ENCODE peak calls at places on chromosomes 7 and 10, in five cellular contexts. N is mucosa of descending colon, Q is brain microvascular endothelial cell, B is endodermal cell, T is lower lobe of right lung. R is an unnamed sample.

GRCh38 chr7:130697791-130698190 is 11.4 kb upstream of the TSGA13 start:
- DNase-seq in T (no peak), N (no peak), B (no peak), Q (no peak), R (no peak)

GRCh38 chr7:130366561-130366960 is 13.7 kb upstream of the CPA1 start:
- DNase-seq in N (no peak), Q (no peak), B (no peak), T (no peak), R (peak)

GRCh38 chr10:61992683-61993629 is 91.5 kb downstream of the ARID5B start:
- DNase-seq in T (peak), B (no peak), N (no peak), Q (peak), R (no peak)

GRCh38 chr7:87058739-87059524 is 522 bp downstream of the ELAPOR2 start:
- DNase-seq in Q (no peak), B (peak), N (peak), T (peak), R (peak)

GRCh38 chr7:117152213-117153007 is 170.4 kb downstream of the WNT2 start:
- DNase-seq in B (no peak), T (no peak), N (no peak), Q (no peak), R (no peak)

GRCh38 chr7:50394315-50394714 is 55.8 kb downstream of the FIGNL1 start:
- DNase-seq in N (no peak), Q (no peak), T (no peak), B (no peak), R (no peak)

GRCh38 chr7:67616517-67616916 is 619.9 kb downstream of the TYW1 start:
- DNase-seq in T (no peak), B (no peak), Q (no peak), N (no peak), R (no peak)

GRCh38 chr7:98378210-98378819 is 22.6 kb downstream of the BAIAP2L1 start:
- DNase-seq in Q (no peak), N (no peak), B (no peak), T (no peak), R (no peak)

GRCh38 chr10:50361946-50362345 is 110.6 kb upstream of the ASAH2 start:
- DNase-seq in B (no peak), N (no peak), Q (no peak), T (no peak), R (no peak)

GRCh38 chr10:115706482-115707076 is 566.4 kb downstream of the GFRA1 start:
- DNase-seq in T (no peak), Q (peak), B (no peak), N (no peak), R (no peak)

GRCh38 chr10:86167101-86167761 is 199.4 kb downstream of the GRID1 start:
- DNase-seq in N (no peak), Q (no peak), B (no peak), T (no peak), R (no peak)

GRCh38 chr7:36155811-36156361 is 2.8 kb downstream of the EEPD1 start:
- DNase-seq in B (peak), N (peak), T (no peak), Q (no peak), R (no peak)

GRCh38 chr10:72320676-72321247 is 34.0 kb downstream of the DNAJB12 start:
- DNase-seq in B (peak), Q (peak), T (peak), N (peak), R (peak)

GRCh38 chr10:78579995-78580394 is 488.8 kb upstream of the ZMIZ1 start:
- DNase-seq in Q (no peak), T (no peak), B (no peak), N (peak), R (no peak)

GRCh38 chr7:94511763-94512162 is 2.2 kb downstream of the CASD1 start:
- DNase-seq in B (no peak), N (no peak), Q (peak), T (no peak), R (no peak)

DNA sequence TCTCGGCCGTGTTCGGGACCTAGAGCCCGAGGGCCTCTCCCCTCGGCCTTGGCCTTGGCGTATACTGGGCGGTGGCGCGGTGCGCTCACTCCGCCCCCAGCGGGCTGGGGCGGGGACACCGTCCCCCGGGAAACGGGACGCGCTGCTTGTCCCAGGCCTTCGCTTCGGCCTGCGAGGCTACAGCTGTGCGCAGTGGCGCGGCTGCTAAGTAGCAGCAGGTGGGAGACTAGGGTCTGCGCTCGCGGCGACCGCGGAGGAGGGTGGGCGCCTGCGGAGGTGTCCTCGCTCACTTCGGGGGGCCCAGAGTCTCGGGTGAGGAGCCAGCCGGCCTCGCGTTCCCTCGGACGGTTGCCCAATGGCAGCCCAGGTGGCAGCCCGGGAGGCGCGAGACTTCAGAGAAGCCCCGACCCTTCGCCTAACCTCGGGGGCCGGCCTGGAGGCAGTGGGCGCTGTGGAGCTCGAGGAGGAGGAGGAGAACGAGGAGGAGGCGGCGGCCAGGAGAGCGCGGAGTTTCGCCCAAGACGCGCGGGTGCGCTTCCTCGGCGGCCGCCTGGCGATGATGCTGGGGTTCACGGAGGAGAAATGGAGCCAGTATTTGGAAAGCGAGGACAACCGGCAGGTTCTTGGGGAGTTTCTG is at the start of gene DNAH11:
- DNase-seq in N (peak), B (peak), Q (no peak), T (peak), R (peak)
- H3K4me3 ChIP-seq in N (no peak), B (peak), Q (peak), T (peak), R (peak)

GRCh38 chr10:80200687-80201086 is 4.7 kb downstream of the ANXA11 start:
- DNase-seq in B (no peak), N (no peak), T (no peak), Q (no peak), R (no peak)

GRCh38 chr10:80202934-80203834 is 2.2 kb downstream of the ANXA11 start:
- DNase-seq in Q (peak), N (peak), T (peak), B (peak), R (peak)

GRCh38 chr10:80200259-80200658 is 5.1 kb downstream of the ANXA11 start:
- DNase-seq in B (no peak), Q (no peak), T (no peak), N (no peak), R (no peak)

GRCh38 chr10:80199828-80200227 is 5.5 kb downstream of the ANXA11 start:
- DNase-seq in Q (peak), N (no peak), T (no peak), B (peak), R (peak)

DNA sequence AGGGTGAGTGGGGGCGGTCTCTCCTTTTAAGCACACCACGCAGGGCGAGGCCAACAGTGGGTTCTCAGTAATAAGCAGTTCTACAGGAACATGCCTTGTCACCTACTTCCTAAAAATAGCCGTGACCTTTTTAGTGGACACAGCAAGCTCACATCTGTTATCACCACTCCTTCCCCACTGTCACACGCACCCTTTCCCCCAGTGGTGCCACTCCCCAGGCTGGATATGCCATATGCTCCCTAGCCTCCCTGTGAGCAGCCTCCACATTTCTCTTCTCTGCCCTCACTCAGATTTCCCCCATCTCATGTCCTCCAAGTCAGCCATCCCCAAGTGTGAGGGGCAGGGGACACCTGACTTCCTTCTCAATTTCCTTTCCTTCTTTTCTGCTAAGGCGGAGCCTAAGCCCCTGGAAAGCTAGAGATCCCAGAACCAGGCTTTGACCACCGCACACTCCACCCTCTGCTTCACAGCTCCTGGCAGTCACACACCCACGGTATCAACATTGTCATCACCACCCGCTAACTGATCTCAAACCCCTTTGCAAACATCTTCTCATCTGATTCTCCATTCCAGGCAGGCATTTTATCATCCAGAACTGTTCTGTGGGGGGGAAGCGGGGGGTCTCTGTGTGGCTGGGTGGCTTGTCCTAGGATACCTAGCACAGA is 3.6 kb downstream of the ANXA11 start:
- DNase-seq in Q (no peak), B (no peak), T (peak), N (no peak), R (no peak)
- H3K4me3 ChIP-seq in Q (no peak), B (no peak), T (no peak), N (no peak), R (no peak)

GRCh38 chr10:22316286-22317120 is at the start of gene COMMD3:
- DNase-seq in Q (peak), B (peak), T (peak), N (peak), R (peak)

GRCh38 chr10:22318772-22319171 is 2.1 kb upstream of the BMI1 start:
- DNase-seq in N (no peak), B (no peak), Q (no peak), T (no peak), R (no peak)

GRCh38 chr10:22317121-22317370 is 858 bp downstream of the COMMD3 start:
- DNase-seq in N (no peak), T (no peak), Q (no peak), B (no peak), R (no peak)

GRCh38 chr10:22319559-22320558 is 1.0 kb upstream of the BMI1 start:
- DNase-seq in T (no peak), N (no peak), B (no peak), Q (no peak), R (no peak)

DNA sequence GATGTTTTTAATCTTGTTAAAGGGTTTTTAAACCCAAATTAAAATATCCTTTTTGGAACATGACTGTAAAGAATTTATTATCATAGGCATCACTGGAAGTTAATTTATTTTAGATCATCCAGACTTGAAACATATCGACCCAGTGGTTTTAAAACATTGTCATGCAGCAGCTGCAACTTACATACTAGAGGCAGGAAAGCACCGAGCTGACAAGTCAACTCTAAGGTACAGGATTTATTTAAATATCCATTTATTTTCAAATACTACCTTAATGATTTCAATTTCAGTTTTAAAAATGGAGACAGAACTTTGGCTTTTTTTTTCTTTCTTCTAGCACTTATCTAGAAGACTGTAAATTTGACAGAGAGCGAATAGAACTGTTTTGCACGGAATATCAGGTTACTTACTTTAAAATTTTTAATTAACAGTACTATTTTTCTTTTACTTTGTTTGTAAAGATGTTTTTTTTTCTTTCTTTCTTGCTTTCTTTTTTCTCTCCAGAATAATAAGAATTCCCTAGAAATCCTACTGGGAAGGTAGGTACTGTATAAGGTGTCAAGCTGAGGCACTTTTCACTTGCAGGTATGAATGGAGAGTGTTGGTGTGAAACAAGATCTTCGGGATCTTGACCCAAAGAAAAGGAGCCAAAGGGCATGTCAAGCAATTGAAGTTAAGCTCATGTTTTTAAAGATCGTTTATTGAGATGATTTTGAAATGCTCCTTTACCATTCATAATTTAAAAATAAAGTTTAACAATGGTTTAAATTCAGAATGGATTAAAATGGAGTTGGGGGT is 1.8 kb downstream of the COMMD3 start:
- DNase-seq in T (no peak), Q (no peak), B (no peak), N (no peak), R (no peak)
- H3K4me3 ChIP-seq in T (peak), Q (no peak), B (no peak), N (no peak), R (no peak)

GRCh38 chr10:132627736-132628512 is 90.3 kb downstream of the INPP5A start:
- DNase-seq in T (peak), N (peak), B (no peak), Q (peak), R (peak)
- H3K4me3 ChIP-seq in T (peak), N (no peak), B (no peak), Q (no peak), R (no peak)

GRCh38 chr7:150688630-150689029 is 3.1 kb downstream of the GIMAP2 start:
- DNase-seq in N (no peak), T (no peak), Q (no peak), B (peak), R (no peak)

GRCh38 chr7:150686030-150686626 is 622 bp downstream of the GIMAP2 start:
- DNase-seq in T (no peak), B (no peak), N (no peak), Q (no peak), R (no peak)

GRCh38 chr7:150685219-150686029 is at the start of gene GIMAP2:
- DNase-seq in B (no peak), T (no peak), Q (no peak), N (no peak), R (no peak)
- H3K4me3 ChIP-seq in B (no peak), T (peak), Q (peak), N (peak), R (peak)

R was measured in left lung.